ENCODE peak calls at places on chromosomes 7 and 10, in seven cellular contexts. B is heart left ventricle, O is breast epithelium, R is adrenal gland, I is gastrocnemius medialis, S is sigmoid colon, V is HCT116. G is an unnamed sample.
A peak's percentile ranks its signal among the peaks of the same experiment; 100 is the strongest.

GRCh38 chr7:154776350-154776749 is 226.6 kb downstream of the PAXIP1 start:
- DNase-seq in B (no peak), O (no peak), R (no peak), I (no peak), S (no peak), V (no peak), G (no peak)

GRCh38 chr7:51315393-51316261 is 982 bp downstream of the COBL start:
- DNase-seq in B (no peak), O (peak; percentile 57), R (peak; percentile 49), I (peak; percentile 26), S (peak; percentile 69), V (peak; percentile 50), G (no peak)

GRCh38 chr7:29971566-29972314 is 17.9 kb downstream of the SCRN1 start:
- DNase-seq in B (no peak), O (no peak), R (no peak), I (no peak), S (no peak), V (no peak), G (no peak)

GRCh38 chr10:16360001-16360400 is 76.8 kb upstream of the PTER start:
- DNase-seq in B (no peak), O (no peak), R (no peak), I (no peak), S (no peak), V (no peak), G (no peak)

GRCh38 chr7:140003913-140004382 is 58.8 kb downstream of the PARP12 start:
- DNase-seq in B (no peak), O (no peak), R (no peak), I (no peak), S (no peak), V (peak; percentile 47), G (no peak)

GRCh38 chr7:55365103-55365679 is at the start of gene LANCL2:
- DNase-seq in B (no peak), O (no peak), R (peak; percentile 74), I (peak; percentile 11), S (no peak), V (no peak), G (no peak)

GRCh38 chr10:36224431-36224985 is 582.4 kb upstream of the FZD8 start:
- DNase-seq in B (no peak), O (no peak), R (no peak), I (no peak), S (no peak), V (no peak), G (no peak)

GRCh38 chr10:119270893-119271361 is 63.6 kb downstream of the GRK5 start:
- DNase-seq in B (peak; percentile 90), O (peak; percentile 65), R (peak; percentile 84), I (no peak), S (no peak), V (peak; percentile 41), G (peak; percentile 28)

GRCh38 chr10:45418859-45419672 is 45.0 kb downstream of the ALOX5 start:
- DNase-seq in B (peak; percentile 83), O (no peak), R (peak; percentile 76), I (peak; percentile 31), S (peak; percentile 83), V (no peak), G (no peak)

GRCh38 chr7:137891016-137891655 is 44.4 kb upstream of the DGKI start:
- DNase-seq in B (no peak), O (no peak), R (no peak), I (no peak), S (no peak), V (no peak), G (no peak)

GRCh38 chr7:137898839-137899681 is 52.3 kb upstream of the DGKI start:
- DNase-seq in B (peak; percentile 86), O (peak; percentile 73), R (peak; percentile 92), I (peak; percentile 69), S (peak; percentile 88), V (peak; percentile 42), G (no peak)

GRCh38 chr7:137900137-137900536 is 53.4 kb upstream of the DGKI start:
- DNase-seq in B (no peak), O (no peak), R (no peak), I (no peak), S (no peak), V (no peak), G (no peak)

GRCh38 chr7:137893143-137893742 is 46.5 kb upstream of the DGKI start:
- DNase-seq in B (no peak), O (no peak), R (no peak), I (no peak), S (no peak), V (no peak), G (no peak)

GRCh38 chr7:137895301-137896201 is 48.8 kb upstream of the DGKI start:
- DNase-seq in B (no peak), O (no peak), R (no peak), I (no peak), S (no peak), V (no peak), G (no peak)
- TF ChIP-seq POLR2A in B (no peak), O (no peak), R (no peak), I (no peak), S (no peak), V (no peak), G (no peak)

GRCh38 chr7:130721486-130722277 is 12.3 kb downstream of the KLF14 start:
- DNase-seq in B (peak; percentile 83), O (no peak), R (peak; percentile 95), I (peak; percentile 34), S (peak; percentile 72), V (peak; percentile 70), G (no peak)
- H3K27ac ChIP-seq in B (no peak overlapping the region), O (no peak overlapping the region), R (no peak overlapping the region), I (no peak overlapping the region), S (no peak overlapping the region), V (no peak overlapping the region), G (no peak overlapping the region)

GRCh38 chr10:97331304-97331703 is 3.2 kb downstream of the FRAT2 start:
- DNase-seq in B (no peak), O (no peak), R (no peak), I (no peak), S (no peak), V (no peak), G (no peak)
- H3K36me3 ChIP-seq in B (peaks cover 15% of the 10 kb centered on the region), O (no peaks in the 10 kb centered on the region), R (no peaks in the 10 kb centered on the region), I (no peaks in the 10 kb centered on the region), S (no peaks in the 10 kb centered on the region), V (no peaks in the 10 kb centered on the region), G (no peaks in the 10 kb centered on the region)

DNA sequence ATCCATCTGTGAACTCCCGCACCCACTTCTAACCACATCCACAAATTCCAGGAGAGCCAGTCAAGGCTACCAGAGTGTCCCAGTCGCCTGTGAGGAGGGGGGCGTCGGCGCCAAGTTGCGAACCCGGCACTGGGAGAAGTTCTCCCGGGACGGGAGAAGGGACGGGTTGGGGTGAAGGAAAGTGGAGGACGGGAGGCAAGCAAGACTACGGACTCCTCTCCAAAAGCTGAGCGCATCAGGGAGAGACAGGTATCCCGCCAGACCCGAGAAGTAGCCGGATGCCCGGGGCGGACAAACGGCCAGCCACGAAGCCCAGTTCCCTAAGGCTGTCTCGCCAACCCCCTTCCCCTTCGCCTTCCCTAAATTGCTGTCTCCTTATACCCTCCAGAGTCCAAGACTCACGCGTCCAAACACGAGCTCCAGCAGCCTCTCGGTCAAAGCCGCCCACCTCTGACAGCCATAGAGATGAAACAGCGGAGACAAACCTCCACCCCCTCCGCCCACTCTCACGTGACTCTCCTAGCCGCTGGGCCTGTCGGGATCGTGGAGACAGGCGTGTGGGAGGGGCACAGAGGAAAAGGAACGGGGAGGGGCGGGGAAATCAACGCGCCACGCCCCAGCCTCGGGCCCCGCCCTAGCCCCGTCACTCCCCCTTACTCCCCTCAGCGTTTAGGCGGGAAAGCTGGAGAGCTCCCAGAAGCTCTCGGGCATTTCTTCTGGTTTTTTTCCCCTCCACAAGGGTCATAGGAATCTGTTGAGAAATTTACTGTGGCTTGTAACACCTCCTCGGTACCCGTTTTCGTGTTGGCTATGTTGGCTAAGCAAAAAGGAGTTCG is at the start of gene MICU1:
- DNase-seq in B (peak; percentile 97), O (peak; percentile 94), R (peak; percentile 98), I (peak; percentile 96), S (peak; percentile 98), V (peak; percentile 85), G (peak; percentile 76)
- TF ChIP-seq POLR2A in B (no peak), O (peak; percentile 55), R (peak; percentile 95), I (peak; percentile 83), S (peak; percentile 72), V (peak; percentile 50), G (peak; percentile 67)

DNA sequence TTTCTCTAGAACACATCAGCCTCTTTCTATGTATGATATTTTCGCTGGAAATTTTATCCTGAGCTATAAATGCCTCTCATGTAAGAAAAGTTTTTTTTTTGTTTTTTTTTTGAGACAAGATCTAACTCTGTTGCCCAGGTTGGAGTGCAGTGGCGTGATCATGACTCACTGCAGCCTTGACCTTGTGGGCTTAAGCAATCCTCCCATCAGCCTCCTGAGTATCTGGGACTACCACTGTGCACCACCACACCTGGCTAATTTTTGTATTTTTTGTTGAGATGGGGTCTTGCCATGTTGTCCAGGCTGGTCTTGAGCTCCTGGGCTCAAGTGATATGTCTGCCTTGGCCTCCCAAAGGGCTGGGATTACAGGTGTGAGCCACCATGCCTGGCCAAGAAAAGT is 80.4 kb downstream of the ADK start:
- DNase-seq in B (no peak), O (no peak), R (peak; percentile 81), I (no peak), S (no peak), V (no peak), G (no peak)
- H3K27ac ChIP-seq in B (no peak overlapping the region), O (no peak overlapping the region), R (no peak overlapping the region), I (no peak overlapping the region), S (no peak overlapping the region), V (peak overlapping the region; percentile 32), G (no peak overlapping the region)

GRCh38 chr10:1153805-1154351 is 97.7 kb downstream of the WDR37 start:
- DNase-seq in B (no peak), O (no peak), R (peak; percentile 21), I (no peak), S (peak; percentile 38), V (no peak), G (no peak)
- H3K36me3 ChIP-seq in B (no peaks in the 10 kb centered on the region), O (no peaks in the 10 kb centered on the region), R (no peaks in the 10 kb centered on the region), I (no peaks in the 10 kb centered on the region), S (no peaks in the 10 kb centered on the region), V (no peaks in the 10 kb centered on the region), G (no peaks in the 10 kb centered on the region)

GRCh38 chr10:123140983-123141390 is 5.2 kb downstream of the HMX3 start:
- DNase-seq in B (no peak), O (no peak), R (no peak), I (no peak), S (peak; percentile 52), V (no peak), G (no peak)
- TF ChIP-seq POLR2A in B (no peak), O (no peak), R (no peak), I (no peak), S (no peak), V (no peak), G (no peak)

G was measured in esophagus squamous epithelium.